ENCODE peak calls at places on chromosomes 3 and 15, in five cellular contexts. S is tibial nerve, C is fibroblast of lung, E is ovary, L is psoas muscle. O is an unnamed sample.

GRCh38 chr15:67085237-67085817 is 19.9 kb downstream of the SMAD3 start:
- DNase-seq in S (no peak), C (no peak), E (no peak), L (no peak), O (no peak)

GRCh38 chr15:48370460-48370859 is 39.2 kb downstream of the DUT start:
- DNase-seq in S (no peak), C (peak; percentile 92), E (no peak), L (no peak), O (no peak)

GRCh38 chr3:151639096-151639740 is 94.5 kb upstream of the AADACL2 start:
- DNase-seq in S (no peak), C (no peak), E (no peak), L (no peak), O (no peak)

GRCh38 chr15:53962646-53963561 is 15.3 kb upstream of the UNC13C start:
- DNase-seq in S (peak; percentile 32), C (peak; percentile 39), E (no peak), L (no peak), O (no peak)

GRCh38 chr15:69194854-69195253 is 34.4 kb downstream of the GLCE start:
- DNase-seq in S (no peak), C (no peak), E (no peak), L (no peak), O (no peak)

GRCh38 chr3:185071401-185071800 is 81.5 kb downstream of the C3orf70 start:
- DNase-seq in S (no peak), C (no peak), E (no peak), L (no peak), O (no peak)

GRCh38 chr15:100852630-100853029 is 27.0 kb upstream of the ALDH1A3 start:
- DNase-seq in S (no peak), C (no peak), E (no peak), L (no peak), O (no peak)

GRCh38 chr15:75125935-75126334 is 75.7 kb upstream of the C15orf39 start:
- DNase-seq in S (no peak), C (no peak), E (no peak), L (no peak), O (no peak)

GRCh38 chr15:75887178-75887577 is 16.5 kb upstream of the FBXO22 start:
- DNase-seq in S (no peak), C (no peak), E (no peak), L (no peak), O (no peak)

GRCh38 chr15:26773485-26773877 is 615 bp upstream of the GABRB3 start:
- DNase-seq in S (no peak), C (no peak), E (no peak), L (no peak), O (no peak)

GRCh38 chr3:170752571-170753155 is 117.3 kb downstream of the RPL22L1 start:
- DNase-seq in S (no peak), C (no peak), E (no peak), L (no peak), O (no peak)

GRCh38 chr3:195895900-195896360 is 12.4 kb downstream of the TNK2 start:
- DNase-seq in S (peak; percentile 33), C (peak; percentile 28), E (peak; percentile 65), L (peak; percentile 91), O (no peak)

GRCh38 chr3:131232711-131233267 is 148.8 kb upstream of the NUDT16 start:
- DNase-seq in S (no peak), C (no peak), E (no peak), L (no peak), O (no peak)

GRCh38 chr3:43093974-43094373 is 11.9 kb downstream of the POMGNT2 start:
- DNase-seq in S (no peak), C (no peak), E (no peak), L (no peak), O (no peak)

GRCh38 chr15:98493966-98494511 is 154.3 kb upstream of the IGF1R start:
- DNase-seq in S (no peak), C (no peak), E (no peak), L (no peak), O (no peak)

GRCh38 chr3:98885851-98886250 is 15.6 kb downstream of the DCBLD2 start:
- DNase-seq in S (no peak), C (peak; percentile 67), E (no peak), L (no peak), O (no peak)

GRCh38 chr3:14344351-14344750 is 58.1 kb upstream of the SLC6A6 start:
- DNase-seq in S (no peak), C (no peak), E (no peak), L (no peak), O (no peak)

GRCh38 chr15:87477759-87478687 is 778.5 kb downstream of the NTRK3 start:
- DNase-seq in S (peak; percentile 66), C (peak; percentile 63), E (no peak), L (no peak), O (no peak)

GRCh38 chr15:29612096-29612495 is 210.2 kb downstream of the TJP1 start:
- DNase-seq in S (no peak), C (no peak), E (no peak), L (no peak), O (no peak)

GRCh38 chr15:79455361-79455760 is 23.2 kb downstream of the MINAR1 start:
- DNase-seq in S (no peak), C (no peak), E (no peak), L (no peak), O (no peak)

GRCh38 chr15:26235864-26236263 is 372.7 kb upstream of the ATP10A start:
- DNase-seq in S (no peak), C (no peak), E (no peak), L (no peak), O (no peak)

GRCh38 chr3:49199244-49199899 is 28.0 kb downstream of the KLHDC8B start:
- DNase-seq in S (peak; percentile 70), C (peak; percentile 61), E (peak; percentile 99), L (peak; percentile 99), O (no peak)

GRCh38 chr15:33808720-33809119 is 159.6 kb upstream of the CHRM5 start:
- DNase-seq in S (no peak), C (peak; percentile 70), E (no peak), L (no peak), O (no peak)

GRCh38 chr15:72233759-72234158 is 2.8 kb upstream of the PKM start:
- DNase-seq in S (no peak), C (no peak), E (no peak), L (no peak), O (no peak)

GRCh38 chr3:70011582-70011981 is 12.0 kb downstream of the SAMMSON start:
- DNase-seq in S (no peak), C (peak; percentile 88), E (no peak), L (no peak), O (no peak)

GRCh38 chr15:90013503-90013937 is 12.4 kb downstream of the ZNF710 start:
- DNase-seq in S (no peak), C (no peak), E (no peak), L (no peak), O (no peak)

GRCh38 chr3:52547143-52547542 is 10.7 kb downstream of the UQCC5 start:
- DNase-seq in S (no peak), C (no peak), E (no peak), L (no peak), O (no peak)

GRCh38 chr15:39253552-39253951 is 327.3 kb upstream of the THBS1 start:
- DNase-seq in S (no peak), C (no peak), E (no peak), L (no peak), O (no peak)

GRCh38 chr3:76514836-76515235 is 525.1 kb upstream of the ROBO2 start:
- DNase-seq in S (no peak), C (peak; percentile 11), E (no peak), L (no peak), O (no peak)

GRCh38 chr15:59524331-59524731 is 86.3 kb downstream of the FAM81A start:
- DNase-seq in S (no peak), C (no peak), E (no peak), L (no peak), O (no peak)

GRCh38 chr3:66097647-66098046 is 58.9 kb upstream of the MAGI1 start:
- DNase-seq in S (no peak), C (no peak), E (no peak), L (no peak), O (no peak)

GRCh38 chr3:137347817-137348368 is 390.1 kb downstream of the IL20RB start:
- DNase-seq in S (no peak), C (no peak), E (no peak), L (no peak), O (no peak)

DNA sequence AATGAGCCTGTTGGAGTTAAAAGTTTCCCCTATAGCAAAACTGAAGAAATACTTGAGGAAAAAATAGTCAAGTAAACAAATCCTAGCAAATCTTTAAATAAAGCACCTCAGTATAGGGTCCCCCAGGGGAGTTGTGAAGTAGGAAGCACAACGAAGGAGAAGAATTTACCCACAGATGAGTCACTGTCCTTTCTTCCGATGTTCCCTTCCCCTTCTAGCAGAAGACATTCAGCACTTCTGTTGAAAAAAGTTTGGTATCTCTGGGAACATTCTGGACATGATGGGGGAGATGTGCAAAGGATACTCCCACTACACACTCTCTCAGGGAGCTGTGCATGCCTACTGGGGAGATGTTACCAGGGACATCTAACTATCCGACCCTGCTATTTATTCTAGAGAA is 93.9 kb downstream of the RFTN1 start:
- DNase-seq in S (no peak), C (no peak), E (no peak), L (no peak), O (no peak)
- H3K36me3 ChIP-seq in S (no peaks in the 10 kb centered on the region), C (no peaks in the 10 kb centered on the region), E (no peaks in the 10 kb centered on the region), L (no peaks in the 10 kb centered on the region), O (no peaks in the 10 kb centered on the region)

DNA sequence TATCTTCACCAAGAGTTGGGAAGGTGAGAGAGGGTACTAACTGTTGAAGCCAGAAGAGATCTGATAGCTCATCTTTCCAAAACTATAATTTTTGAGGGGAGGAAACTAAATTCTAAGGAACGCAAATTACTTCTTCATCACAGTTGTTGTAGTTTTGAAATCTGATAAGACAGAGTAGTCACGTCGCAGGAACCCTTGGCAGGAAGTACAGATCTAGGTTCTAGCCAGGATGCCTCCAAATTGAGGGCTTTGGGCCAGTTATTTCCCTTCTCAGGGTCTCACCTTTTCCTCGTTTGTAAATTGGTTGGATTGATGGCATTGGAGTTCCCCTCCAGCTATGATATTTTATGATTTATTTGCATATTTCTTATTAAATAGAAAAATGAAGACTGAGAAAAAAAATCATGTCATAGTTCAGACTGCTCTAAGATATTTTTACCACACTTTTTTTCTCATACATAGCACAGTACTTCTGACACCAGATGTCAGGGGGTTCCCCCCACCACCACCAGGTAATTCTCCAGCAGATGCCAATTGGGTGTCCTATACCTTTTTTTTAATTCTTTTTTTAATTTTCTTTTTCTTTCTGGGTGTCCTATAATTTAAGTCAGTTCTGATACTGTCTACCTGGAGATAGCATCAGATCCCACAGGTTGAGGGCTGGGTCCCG is 32.3 kb upstream of the APH1B start:
- DNase-seq in S (no peak), C (no peak), E (no peak), L (no peak), O (no peak)
- H3K4me1 ChIP-seq in S (peaks cover 15% of the 10 kb centered on the region), C (peaks cover 31% of the 10 kb centered on the region), E (peaks cover 1% of the 10 kb centered on the region), L (peaks cover 23% of the 10 kb centered on the region), O (peaks cover 73% of the 10 kb centered on the region)

GRCh38 chr3:38130631-38131065 is 6.3 kb downstream of the ACAA1 start:
- DNase-seq in S (no peak), C (no peak), E (no peak), L (no peak), O (no peak)
- H3K36me3 ChIP-seq in S (peaks cover 30% of the 10 kb centered on the region), C (peaks cover 17% of the 10 kb centered on the region), E (no peaks in the 10 kb centered on the region), L (peaks cover 14% of the 10 kb centered on the region), O (peaks cover 51% of the 10 kb centered on the region)

DNA sequence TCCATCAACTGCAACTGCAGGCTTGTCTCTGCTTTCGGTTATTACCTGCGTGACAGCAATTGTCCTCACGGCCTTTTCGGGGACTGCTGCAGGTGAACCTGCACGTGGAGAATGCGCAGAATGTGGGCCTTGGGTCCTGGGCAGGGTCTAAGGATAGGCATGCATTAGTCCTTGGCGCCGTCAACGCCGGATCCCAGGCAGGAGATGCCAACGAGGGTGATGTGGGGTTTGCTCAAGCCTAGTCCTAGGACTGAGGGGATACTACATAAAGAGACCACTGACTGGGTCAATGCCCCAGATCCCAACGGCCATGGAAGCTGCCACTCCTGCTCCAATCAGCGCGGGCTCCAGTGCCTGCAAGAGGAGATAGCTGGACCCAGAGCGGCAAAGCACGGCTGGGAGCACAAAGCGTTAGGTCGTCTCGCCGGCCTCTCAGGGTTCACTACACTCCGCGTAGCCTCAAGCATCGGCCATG is 448 bp upstream of the RBM15B start:
- DNase-seq in S (no peak), C (no peak), E (no peak), L (no peak), O (no peak)
- H3K4me1 ChIP-seq in S (peaks cover 33% of the 10 kb centered on the region), C (peaks cover 24% of the 10 kb centered on the region), E (peaks cover 15% of the 10 kb centered on the region), L (peaks cover 52% of the 10 kb centered on the region), O (peaks cover 77% of the 10 kb centered on the region)

O was measured in esophagus squamous epithelium.